ENCODE peak calls at places on chromosomes 3 and 15, in four cellular contexts. C is mammary epithelial cell, A is K562, W is IMR-90. M is an unnamed sample.

GRCh38 chr3:60841355-60841754 is 409.9 kb downstream of the FHIT start:
- DNase-seq in A (no peak), W (no peak), C (no peak), M (no peak)

GRCh38 chr3:47009225-47010049 is 30.0 kb downstream of the NBEAL2 start:
- DNase-seq in C (peak), A (no peak), W (peak), M (peak)

GRCh38 chr3:105140899-105141367 is 225.8 kb upstream of the ALCAM start:
- DNase-seq in C (no peak), W (peak), A (no peak), M (no peak)

GRCh38 chr15:44584162-44584749 is 47.3 kb downstream of the EIF3J start:
- DNase-seq in W (no peak), A (no peak), C (peak), M (peak)

GRCh38 chr3:189860296-189860695 is 229.1 kb downstream of the TP63 start:
- DNase-seq in A (no peak), W (no peak), C (no peak), M (no peak)

GRCh38 chr15:76866008-76866407 is 39.1 kb downstream of the SCAPER start:
- DNase-seq in W (peak), A (no peak), C (peak), M (no peak)

GRCh38 chr3:170372190-170372879 is 14.8 kb downstream of the SKIL start:
- DNase-seq in C (no peak), W (peak), A (no peak), M (no peak)

GRCh38 chr15:38252481-38253311 is at the start of gene SPRED1:
- DNase-seq in W (peak), A (peak), C (peak), M (peak)

GRCh38 chr3:27312044-27312668 is 57.0 kb downstream of the NEK10 start:
- DNase-seq in A (peak), C (peak), W (peak), M (no peak)

GRCh38 chr15:23564798-23565394 is 578 bp upstream of the MKRN3 start:
- DNase-seq in C (no peak), W (no peak), A (peak), M (no peak)

GRCh38 chr3:10173926-10174435 is 9.3 kb downstream of the IRAK2 start:
- DNase-seq in A (peak), C (peak), W (peak), M (no peak)

GRCh38 chr3:135565481-135565880 is 400.0 kb upstream of the PPP2R3A start:
- DNase-seq in C (no peak), W (no peak), A (no peak), M (no peak)

GRCh38 chr15:41566121-41566885 is 7.3 kb downstream of the TYRO3 start:
- DNase-seq in W (no peak), A (peak), C (no peak), M (no peak)

GRCh38 chr15:35999211-35999610 is 453.2 kb upstream of the DPH6 start:
- DNase-seq in W (no peak), C (no peak), A (no peak), M (no peak)

GRCh38 chr3:77189258-77189657 is 149.4 kb downstream of the ROBO2 start:
- DNase-seq in C (no peak), A (no peak), W (no peak), M (no peak)

GRCh38 chr3:164364111-164364510 is 714.2 kb downstream of the SI start:
- DNase-seq in C (no peak), W (no peak), A (no peak), M (no peak)

GRCh38 chr15:64334530-64334929 is 21.4 kb downstream of the CSNK1G1 start:
- DNase-seq in A (no peak), C (no peak), W (no peak), M (peak)

GRCh38 chr3:56878046-56878445 is 76.3 kb upstream of the ARHGEF3 start:
- DNase-seq in C (no peak), W (peak), A (no peak), M (no peak)

GRCh38 chr3:71930056-71930991 is 145.4 kb upstream of the PROK2 start:
- DNase-seq in W (peak), C (peak), A (peak), M (no peak)

GRCh38 chr3:38152660-38153059 is 12.7 kb upstream of the OXSR1 start:
- DNase-seq in A (no peak), C (no peak), W (no peak), M (no peak)

GRCh38 chr3:13073042-13073906 is at the start of gene IQSEC1:
- DNase-seq in A (no peak), W (peak), C (no peak), M (peak)

GRCh38 chr3:139311557-139311956 is 32.3 kb upstream of the MRPS22 start:
- DNase-seq in C (no peak), A (no peak), W (no peak), M (no peak)

GRCh38 chr3:192422321-192422997 is 304.9 kb downstream of the FGF12 start:
- DNase-seq in W (no peak), C (peak), A (no peak), M (no peak)

GRCh38 chr3:45551214-45552010 is 43.1 kb upstream of the LIMD1 start:
- DNase-seq in C (peak), A (peak), W (peak), M (peak)

GRCh38 chr15:38578626-38579025 is 14.0 kb upstream of the RASGRP1 start:
- DNase-seq in C (no peak), W (no peak), A (no peak), M (no peak)

GRCh38 chr3:132749786-132750185 is 27.6 kb upstream of the NPHP3 start:
- DNase-seq in A (no peak), C (no peak), W (peak), M (no peak)

GRCh38 chr3:126540946-126541627 is 17.1 kb downstream of the CHST13 start:
- DNase-seq in A (peak), W (no peak), C (no peak), M (no peak)

GRCh38 chr3:192917508-192918274 is at the start of gene MB21D2:
- DNase-seq in A (peak), W (peak), C (peak), M (peak)

GRCh38 chr3:129052675-129053074 is 7.9 kb upstream of the GP9 start:
- DNase-seq in W (no peak), C (no peak), A (no peak), M (peak)
- H3K27ac ChIP-seq in W (no peak), C (no peak), A (no peak), M (peak)

GRCh38 chr15:33153548-33153947 is 41.0 kb downstream of the FMN1 start:
- DNase-seq in W (no peak), A (no peak), C (no peak), M (no peak)
- H3K9ac ChIP-seq in W (no peak), A (no peak), C (no peak), M (no peak)

GRCh38 chr3:66500575-66501482 is at the start of gene LRIG1:
- DNase-seq in C (peak), W (peak), A (peak), M (peak)
- TF ChIP-seq CTCF in C (no peak), W (peak), A (no peak), M (peak)

GRCh38 chr15:50790778-50791536 is 25.5 kb upstream of the SPPL2A start:
- DNase-seq in W (no peak), C (no peak), A (no peak), M (peak)
- H3K27ac ChIP-seq in W (no peak), C (no peak), A (no peak), M (peak)

GRCh38 chr3:107669669-107670068 is 146.9 kb downstream of the BBX start:
- DNase-seq in W (no peak), C (no peak), A (no peak), M (no peak)
- H3K9ac ChIP-seq in W (no peak), C (no peak), A (no peak), M (no peak)

GRCh38 chr3:156554842-156555687 is at the start of gene SSR3:
- DNase-seq in C (peak), A (peak), W (peak), M (peak)
- TF ChIP-seq CTCF in C (no peak), A (no peak), W (no peak), M (no peak)